ENCODE peak calls at places on chromosome 7, in six cellular contexts. H is psoas muscle, B is uterus, Q is testis, A is pancreas, E is breast epithelium. Z is an unnamed sample.

GRCh38 chr7:101918426-101918825 is 101.0 kb downstream of the CUX1 start:
- DNase-seq in B (no peak), H (no peak), A (peak; percentile 25), E (no peak), Q (no peak), Z (no peak)

GRCh38 chr7:133481676-133482075 is 228.8 kb downstream of the EXOC4 start:
- DNase-seq in H (no peak), A (no peak), E (no peak), Q (no peak), B (no peak), Z (no peak)

GRCh38 chr7:90661290-90662151 is 65.4 kb downstream of the CDK14 start:
- DNase-seq in B (no peak), Q (no peak), A (no peak), E (no peak), H (no peak), Z (peak; percentile 28)

GRCh38 chr7:105209870-105210269 is 178.9 kb downstream of the SRPK2 start:
- DNase-seq in B (no peak), A (no peak), Q (no peak), E (no peak), H (no peak), Z (no peak)

GRCh38 chr7:151930695-151931094 is 25.6 kb upstream of the GALNTL5 start:
- DNase-seq in B (no peak), E (no peak), Q (no peak), H (no peak), A (no peak), Z (no peak)

GRCh38 chr7:55086413-55087201 is 67.8 kb downstream of the EGFR start:
- DNase-seq in A (no peak), B (no peak), H (no peak), Q (no peak), E (no peak), Z (no peak)

GRCh38 chr7:153286763-153287162 is 527.2 kb downstream of the ACTR3B start:
- DNase-seq in E (no peak), B (no peak), Q (no peak), A (no peak), H (no peak), Z (no peak)

GRCh38 chr7:159272739-159273138 is 128.1 kb upstream of the VIPR2 start:
- DNase-seq in Q (no peak), E (no peak), A (no peak), H (no peak), B (no peak), Z (no peak)

GRCh38 chr7:112905950-112906349 is 115.8 kb upstream of the TMEM168 start:
- DNase-seq in E (no peak), Q (no peak), H (no peak), A (no peak), B (no peak), Z (no peak)

GRCh38 chr7:75534727-75535307 is 42.7 kb downstream of the SPDYE5 start:
- DNase-seq in B (no peak), H (no peak), A (no peak), Q (no peak), E (no peak), Z (no peak)

GRCh38 chr7:112802406-112802805 is 12.2 kb upstream of the TMEM168 start:
- DNase-seq in E (no peak), A (no peak), B (no peak), Q (no peak), H (no peak), Z (no peak)

GRCh38 chr7:17403996-17404395 is 105.5 kb downstream of the AHR start:
- DNase-seq in B (no peak), H (no peak), Q (no peak), E (no peak), A (no peak), Z (no peak)

GRCh38 chr7:128057909-128058308 is 26.7 kb upstream of the LRRC4 start:
- DNase-seq in A (no peak), Q (no peak), H (no peak), B (no peak), E (no peak), Z (no peak)
- H3K4me1 ChIP-seq in A (no peaks in the 10 kb centered on the region), Q (no peaks in the 10 kb centered on the region), H (no peaks in the 10 kb centered on the region), B (no peaks in the 10 kb centered on the region), E (no peaks in the 10 kb centered on the region), Z (peaks cover 9% of the 10 kb centered on the region)

DNA sequence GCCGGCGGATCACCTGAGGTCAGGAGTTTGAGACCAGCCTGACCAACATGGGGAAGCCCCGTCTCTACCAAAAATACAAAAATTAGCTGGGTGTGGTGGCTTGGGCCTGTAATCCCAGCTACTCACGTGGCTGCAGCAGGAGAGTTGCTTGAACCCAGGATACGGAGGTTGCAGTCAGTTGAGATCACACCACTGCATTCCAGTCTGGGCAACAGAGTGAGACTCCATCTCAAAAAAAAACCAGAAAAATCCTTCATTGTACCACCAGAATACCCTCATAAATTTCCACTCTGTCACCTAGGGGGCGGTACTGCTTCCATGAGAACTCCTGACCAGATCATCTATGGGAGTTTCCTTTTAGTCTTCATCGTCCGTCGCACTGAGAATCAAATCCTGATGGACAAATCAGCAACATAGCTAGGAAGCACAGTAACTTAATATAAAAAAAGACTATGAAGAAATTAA is 225.8 kb upstream of the KLF14 start:
- DNase-seq in A (no peak), H (no peak), B (no peak), Q (no peak), E (no peak), Z (no peak)
- TF ChIP-seq CTCF in A (no peak), H (no peak), B (no peak), Q (peak; percentile 11), E (no peak), Z (peak; percentile 38)

GRCh38 chr7:100213672-100214071 is 6.1 kb upstream of the PVRIG start:
- DNase-seq in A (no peak), B (no peak), E (no peak), H (no peak), Q (no peak), Z (no peak)
- H3K27ac ChIP-seq in A (no peak overlapping the region), B (no peak overlapping the region), E (no peak overlapping the region), H (no peak overlapping the region), Q (no peak overlapping the region), Z (no peak overlapping the region)

DNA sequence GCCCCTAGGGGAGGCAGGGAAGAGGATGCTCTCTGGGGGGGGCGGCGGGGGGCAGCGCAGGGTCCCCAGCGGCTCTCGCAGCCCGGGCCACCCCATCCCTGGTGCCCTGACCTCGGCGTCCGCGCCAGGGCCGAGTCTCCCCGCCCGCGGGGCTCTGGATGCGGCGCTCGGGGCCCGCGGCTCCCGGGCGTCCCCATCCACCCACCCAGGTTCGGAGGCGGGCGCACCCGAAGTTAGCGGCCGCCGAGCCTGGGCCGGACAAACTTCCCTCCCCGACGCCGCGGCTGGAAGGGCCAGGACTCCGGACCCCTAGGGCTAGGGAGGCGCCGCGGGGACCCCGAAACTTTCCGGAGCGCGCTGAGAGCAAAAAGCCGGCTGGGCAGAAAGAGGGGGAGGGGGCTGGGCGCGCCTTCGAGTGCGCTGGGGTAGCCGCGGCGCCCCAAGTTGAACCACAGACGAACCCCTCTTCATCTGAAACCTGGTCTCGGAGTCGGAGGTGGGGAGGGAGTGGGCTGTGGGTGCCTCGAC is 3.8 kb upstream of the ELFN1 start:
- DNase-seq in E (no peak), H (peak; percentile 50), Q (no peak), A (peak; percentile 67), B (no peak), Z (no peak)
- H3K4me1 ChIP-seq in E (peaks cover 5% of the 10 kb centered on the region), H (peaks cover 12% of the 10 kb centered on the region), Q (peaks cover 21% of the 10 kb centered on the region), A (peaks cover 3% of the 10 kb centered on the region), B (no peaks in the 10 kb centered on the region), Z (peaks cover 59% of the 10 kb centered on the region)

DNA sequence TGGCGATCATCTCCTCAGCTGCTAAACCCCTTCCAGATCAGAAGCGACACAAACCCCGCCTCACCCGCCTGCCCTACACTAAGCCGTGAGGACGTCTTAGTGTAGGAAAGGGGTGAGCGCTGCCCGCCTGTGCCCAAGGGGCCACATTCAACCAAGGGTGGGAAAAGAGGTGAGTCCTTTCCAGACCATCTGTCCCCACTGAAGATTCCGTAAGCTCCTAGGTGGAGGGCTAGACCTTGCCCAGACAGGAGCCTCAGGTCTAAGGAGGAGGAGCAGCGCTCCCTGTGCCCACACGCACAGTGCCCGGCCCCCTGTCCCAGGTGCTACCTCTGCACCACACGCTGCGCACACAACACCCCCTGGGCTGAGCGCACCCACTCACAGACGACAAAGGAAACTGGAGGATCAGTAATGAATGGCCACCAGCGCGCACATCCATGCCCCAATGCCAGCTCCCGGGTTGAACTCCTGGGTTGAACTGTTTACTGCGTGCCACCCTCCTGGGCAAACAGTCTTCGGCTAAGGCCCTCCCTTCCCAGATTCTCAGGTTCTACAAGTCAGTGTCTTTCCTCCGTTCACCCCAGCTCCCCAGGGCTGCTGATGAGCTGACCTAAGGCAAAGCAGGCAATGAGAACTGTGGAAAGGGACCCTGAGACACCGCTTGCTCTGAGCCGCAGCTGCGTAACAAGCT is 186.0 kb downstream of the MAD1L1 start:
- DNase-seq in H (peak; percentile 32), Q (no peak), E (no peak), B (no peak), A (peak; percentile 33), Z (no peak)
- TF ChIP-seq CTCF in H (no peak), Q (no peak), E (no peak), B (no peak), A (no peak), Z (no peak)

DNA sequence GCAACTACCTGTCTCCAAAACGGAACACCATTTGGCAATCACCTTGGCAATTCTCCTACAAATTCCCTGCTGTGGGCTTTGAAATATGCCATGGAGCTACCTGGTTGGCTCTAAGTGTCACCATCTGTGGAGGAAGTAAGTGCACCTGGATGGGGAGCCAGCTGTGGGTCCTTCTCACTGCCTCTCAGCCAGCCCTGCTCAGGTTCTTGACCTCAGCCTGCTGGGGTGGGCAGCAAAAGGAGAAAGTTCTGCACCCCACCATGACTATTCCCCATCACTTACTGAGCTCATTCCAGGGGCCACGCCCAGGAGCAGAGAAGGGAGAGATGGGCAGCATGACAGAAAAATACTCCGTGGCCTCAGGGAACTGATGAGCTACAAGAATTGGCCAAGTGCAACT is 158.7 kb downstream of the TNS3 start:
- DNase-seq in A (no peak), E (no peak), H (no peak), B (no peak), Q (no peak), Z (no peak)
- H3K27ac ChIP-seq in A (no peak overlapping the region), E (no peak overlapping the region), H (no peak overlapping the region), B (no peak overlapping the region), Q (no peak overlapping the region), Z (no peak overlapping the region)

GRCh38 chr7:25368599-25368998 is 140.3 kb upstream of the NPVF start:
- DNase-seq in H (no peak), A (no peak), B (no peak), Q (no peak), E (no peak), Z (no peak)

GRCh38 chr7:25371972-25372371 is 143.7 kb upstream of the NPVF start:
- DNase-seq in E (no peak), Q (no peak), A (no peak), B (no peak), H (no peak), Z (no peak)

GRCh38 chr7:25369794-25370193 is 141.5 kb upstream of the NPVF start:
- DNase-seq in E (peak; percentile 25), B (peak; percentile 86), Q (peak; percentile 56), A (peak; percentile 61), H (peak; percentile 59), Z (peak; percentile 34)
- H3K4me1 ChIP-seq in E (no peaks in the 10 kb centered on the region), B (peaks cover 5% of the 10 kb centered on the region), Q (no peaks in the 10 kb centered on the region), A (peaks cover 17% of the 10 kb centered on the region), H (no peaks in the 10 kb centered on the region), Z (peaks cover 12% of the 10 kb centered on the region)

Z was measured in heart right ventricle.